ENCODE peak calls at places on chromosomes 2 and 18, in five cellular contexts. Y is spleen, L is stomach, F is GM23338, A is HL-60. E is an unnamed sample.

GRCh38 chr2:104919127-104919526 is 65.2 kb downstream of the POU3F3 start:
- DNase-seq in A (no peak), Y (no peak), L (peak; percentile 40), F (no peak), E (no peak)

GRCh38 chr2:126890962-126891450 is 7.7 kb upstream of the TEX51 start:
- DNase-seq in F (no peak), Y (no peak), L (peak; percentile 16), A (no peak), E (no peak)

GRCh38 chr2:222864296-222864695 is 3.5 kb downstream of the ACSL3 start:
- DNase-seq in Y (no peak), L (no peak), A (no peak), F (peak; percentile 83), E (no peak)

GRCh38 chr18:8800041-8800441 is 94.7 kb downstream of the MTCL1 start:
- DNase-seq in A (no peak), Y (no peak), F (peak; percentile 20), L (no peak), E (no peak)

GRCh38 chr2:218536804-218537494 is 31.2 kb downstream of the USP37 start:
- DNase-seq in Y (no peak), F (no peak), L (no peak), A (no peak), E (no peak)

GRCh38 chr2:112754562-112754961 is 9.8 kb downstream of the CKAP2L start:
- DNase-seq in L (no peak), F (no peak), A (peak; percentile 87), Y (no peak), E (no peak)

GRCh38 chr2:128308284-128308731 is 10.4 kb downstream of the HS6ST1 start:
- DNase-seq in F (no peak), L (no peak), Y (peak; percentile 83), A (no peak), E (no peak)

GRCh38 chr2:287471-287885 is 413 bp downstream of the ALKAL2 start:
- DNase-seq in L (peak; percentile 45), Y (no peak), F (peak; percentile 67), A (no peak), E (peak; percentile 39)

GRCh38 chr2:45554073-45554742 is 56.9 kb downstream of the SRBD1 start:
- DNase-seq in Y (no peak), L (no peak), A (no peak), F (peak; percentile 19), E (no peak)

GRCh38 chr2:47870668-47871540 is 35.4 kb downstream of the FBXO11 start:
- DNase-seq in F (no peak), A (no peak), L (no peak), Y (no peak), E (no peak)

GRCh38 chr18:48137354-48138208 is 207.1 kb upstream of the SMAD2 start:
- DNase-seq in F (peak; percentile 9), A (no peak), L (peak; percentile 69), Y (peak; percentile 41), E (no peak)

GRCh38 chr2:215779912-215780311 is 233.4 kb downstream of the MREG start:
- DNase-seq in L (no peak), Y (no peak), F (no peak), A (no peak), E (no peak)

GRCh38 chr2:95057535-95058453 is 32.3 kb downstream of the MAL start:
- DNase-seq in A (no peak), F (no peak), L (peak; percentile 24), Y (peak; percentile 63), E (no peak)

GRCh38 chr18:47150824-47151366 is 595 bp upstream of the HDHD2 start:
- DNase-seq in F (peak; percentile 23), L (no peak), Y (peak; percentile 80), A (peak; percentile 47), E (no peak)

GRCh38 chr2:78739282-78739681 is 286.2 kb upstream of the REG3G start:
- DNase-seq in A (no peak), F (no peak), L (no peak), Y (no peak), E (no peak)

GRCh38 chr2:187408926-187409325 is 39.1 kb downstream of the CALCRL start:
- DNase-seq in Y (no peak), L (no peak), F (peak; percentile 77), A (no peak), E (no peak)

GRCh38 chr2:239827511-239827865 is 197.7 kb downstream of the NDUFA10 start:
- DNase-seq in L (peak; percentile 21), F (no peak), A (no peak), Y (peak; percentile 25), E (no peak)

GRCh38 chr2:187876554-187876953 is 322.3 kb upstream of the TFPI start:
- DNase-seq in A (no peak), L (no peak), Y (no peak), F (no peak), E (no peak)

GRCh38 chr2:145927398-145927951 is 1407.6 kb upstream of the ZEB2 start:
- DNase-seq in L (no peak), A (no peak), F (no peak), Y (no peak), E (no peak)

GRCh38 chr18:48879008-48879431 is 71.7 kb downstream of the SMAD7 start:
- DNase-seq in A (no peak), F (peak; percentile 64), Y (peak; percentile 61), L (peak; percentile 58), E (no peak)

GRCh38 chr2:104378853-104379374 is 475.0 kb upstream of the POU3F3 start:
- DNase-seq in Y (no peak), L (no peak), F (peak; percentile 75), A (peak; percentile 60), E (no peak)

GRCh38 chr2:175207741-175208438 is 26.4 kb upstream of the ATP5MC3 start:
- DNase-seq in F (no peak), L (peak; percentile 83), A (no peak), Y (no peak), E (no peak)

GRCh38 chr18:79901665-79902064 is 49.8 kb downstream of the SLC66A2 start:
- DNase-seq in L (no peak), A (no peak), F (no peak), Y (peak; percentile 53), E (no peak)

GRCh38 chr2:138503087-138503442 is 1.5 kb downstream of the SPOPL start:
- DNase-seq in F (no peak), L (no peak), Y (no peak), A (peak; percentile 73), E (no peak)

GRCh38 chr2:54669677-54670484 is 53.6 kb upstream of the EML6 start:
- DNase-seq in F (no peak), L (no peak), A (peak; percentile 81), Y (no peak), E (no peak)

GRCh38 chr2:163011035-163011434 is 172.5 kb upstream of the KCNH7 start:
- DNase-seq in L (no peak), A (no peak), F (no peak), Y (no peak), E (no peak)

GRCh38 chr2:98691307-98691706 is 39.6 kb downstream of the MGAT4A start:
- DNase-seq in L (no peak), A (no peak), Y (no peak), F (no peak), E (no peak)

GRCh38 chr2:37365669-37366068 is 21.2 kb downstream of the QPCT start:
- DNase-seq in F (no peak), Y (no peak), L (no peak), A (no peak), E (no peak)

GRCh38 chr2:199738723-199739412 is 112.1 kb downstream of the FTCDNL1 start:
- DNase-seq in A (peak; percentile 73), F (no peak), Y (no peak), L (no peak), E (no peak)
- TF ChIP-seq POLR2AphosphoS5 in A (peak; percentile 40), F (no peak), Y (no peak), L (no peak), E (no peak)

GRCh38 chr18:3742541-3742940 is 292.6 kb downstream of the TGIF1 start:
- DNase-seq in A (no peak), L (no peak), Y (no peak), F (no peak), E (no peak)

GRCh38 chr18:3748081-3748480 is 298.1 kb downstream of the TGIF1 start:
- DNase-seq in Y (no peak), A (peak; percentile 15), F (no peak), L (no peak), E (no peak)

GRCh38 chr18:3753116-3753515 is 303.1 kb downstream of the TGIF1 start:
- DNase-seq in A (no peak), L (no peak), F (no peak), Y (no peak), E (no peak)

GRCh38 chr18:3747176-3747973 is 297.4 kb downstream of the TGIF1 start:
- DNase-seq in Y (no peak), L (no peak), A (peak; percentile 89), F (no peak), E (no peak)
- TF ChIP-seq POLR2AphosphoS5 in Y (no peak), L (no peak), A (no peak), F (no peak), E (no peak)

DNA sequence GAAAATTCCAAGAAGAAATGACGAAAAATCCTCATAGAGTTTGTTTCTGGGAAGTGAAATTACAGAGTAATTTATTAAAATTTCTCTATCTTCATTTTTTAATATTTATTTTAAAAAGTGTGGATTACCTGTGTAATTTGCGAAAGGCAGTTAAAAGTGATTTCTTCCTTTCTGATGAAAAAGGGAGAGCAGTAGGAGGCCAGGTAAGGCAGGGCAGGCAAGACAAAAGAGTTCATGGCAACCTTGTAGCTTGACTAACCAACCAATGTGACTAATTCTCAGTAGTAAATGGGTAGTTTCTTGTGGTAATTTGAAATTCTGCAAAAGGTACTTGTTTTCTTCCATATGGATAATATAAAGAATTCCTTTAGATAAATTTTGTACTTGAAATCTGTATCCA is 34.9 kb upstream of the COL5A2 start:
- DNase-seq in A (no peak), L (no peak), Y (no peak), F (peak; percentile 50), E (no peak)
- TF ChIP-seq POLR2AphosphoS5 in A (no peak), L (no peak), Y (no peak), F (no peak), E (no peak)

GRCh38 chr18:22067109-22067508 is 102.3 kb upstream of the GATA6 start:
- DNase-seq in L (no peak), Y (no peak), A (no peak), F (no peak), E (no peak)

GRCh38 chr18:22065311-22065710 is 104.1 kb upstream of the GATA6 start:
- DNase-seq in L (no peak), Y (no peak), A (no peak), F (no peak), E (no peak)

GRCh38 chr18:22067682-22068081 is 101.7 kb upstream of the GATA6 start:
- DNase-seq in L (no peak), A (no peak), F (no peak), Y (no peak), E (no peak)

GRCh38 chr18:22063672-22064071 is 105.7 kb upstream of the GATA6 start:
- DNase-seq in F (no peak), A (no peak), L (no peak), Y (no peak), E (no peak)

DNA sequence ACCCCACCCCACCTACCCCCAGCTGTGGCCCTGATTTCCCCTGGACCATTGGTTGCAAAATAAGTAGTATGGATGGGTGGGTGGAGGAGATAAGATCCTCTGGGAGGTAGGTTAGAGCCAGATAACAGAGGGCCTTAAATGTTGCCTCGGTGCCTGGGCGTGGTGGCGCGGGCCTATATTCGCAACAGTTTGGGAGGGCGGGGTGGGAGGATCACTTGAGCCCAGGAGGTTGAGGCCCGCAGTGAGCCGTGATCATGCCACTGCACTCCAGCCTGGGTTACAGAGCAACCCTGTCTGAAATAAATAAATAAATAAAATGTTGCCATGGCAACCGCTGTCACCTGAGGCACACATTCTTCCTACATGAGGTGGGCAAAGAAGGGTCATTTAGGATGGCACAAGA is 103.3 kb upstream of the GATA6 start:
- DNase-seq in A (no peak), F (peak; percentile 48), Y (peak; percentile 21), L (no peak), E (no peak)
- TF ChIP-seq POLR2AphosphoS5 in A (no peak), F (no peak), Y (no peak), L (no peak), E (no peak)

E was measured in GM12892.